ENCODE peak calls at places on chromosomes 13 and 19, in seven cellular contexts. One of them, this sample, is unnamed. For H3K9me3 and H3K4me1, the result is how much of the 10 kb centered on the place peaks cover.

GRCh38 chr13:66660013-66660804 is 569.9 kb downstream of the PCDH9 start:
- DNase-seq in pancreas: no peak
- DNase-seq in tibial artery: no peak
- DNase-seq in ascending aorta: no peak
- DNase-seq in psoas muscle: no peak
- DNase-seq in hepatocyte: peak
- DNase-seq in mucosa of descending colon: no peak
- DNase-seq in this sample: no peak

GRCh38 chr19:5259750-5260149 is 80.9 kb downstream of the PTPRS start:
- DNase-seq in pancreas: no peak
- DNase-seq in tibial artery: no peak
- DNase-seq in ascending aorta: no peak
- DNase-seq in psoas muscle: no peak
- DNase-seq in hepatocyte: no peak
- DNase-seq in mucosa of descending colon: no peak
- DNase-seq in this sample: no peak

GRCh38 chr13:20340759-20341161 is 108.6 kb upstream of the GJB6 start:
- DNase-seq in pancreas: no peak
- DNase-seq in tibial artery: peak
- DNase-seq in ascending aorta: no peak
- DNase-seq in psoas muscle: peak
- DNase-seq in hepatocyte: no peak
- DNase-seq in mucosa of descending colon: peak
- DNase-seq in this sample: no peak

GRCh38 chr13:33146843-33147611 is 130.8 kb downstream of the KL start:
- DNase-seq in pancreas: no peak
- DNase-seq in tibial artery: no peak
- DNase-seq in ascending aorta: peak
- DNase-seq in psoas muscle: no peak
- DNase-seq in hepatocyte: no peak
- DNase-seq in mucosa of descending colon: no peak
- DNase-seq in this sample: no peak

GRCh38 chr19:14248578-14249011 is 42.6 kb upstream of the ADGRL1 start:
- DNase-seq in pancreas: no peak
- DNase-seq in tibial artery: no peak
- DNase-seq in ascending aorta: peak
- DNase-seq in psoas muscle: no peak
- DNase-seq in hepatocyte: peak
- DNase-seq in mucosa of descending colon: peak
- DNase-seq in this sample: peak

GRCh38 chr19:47729799-47730520 is 15.4 kb upstream of the NOP53 start:
- DNase-seq in pancreas: peak
- DNase-seq in tibial artery: peak
- DNase-seq in ascending aorta: peak
- DNase-seq in psoas muscle: peak
- DNase-seq in hepatocyte: peak
- DNase-seq in mucosa of descending colon: peak
- DNase-seq in this sample: peak

GRCh38 chr13:69999875-70000274 is 107.8 kb upstream of the ATXN8OS start:
- DNase-seq in pancreas: no peak
- DNase-seq in tibial artery: no peak
- DNase-seq in ascending aorta: no peak
- DNase-seq in psoas muscle: no peak
- DNase-seq in hepatocyte: no peak
- DNase-seq in mucosa of descending colon: no peak
- DNase-seq in this sample: no peak

GRCh38 chr13:75372517-75372916 is 109.5 kb downstream of the TBC1D4 start:
- DNase-seq in pancreas: no peak
- DNase-seq in tibial artery: no peak
- DNase-seq in ascending aorta: no peak
- DNase-seq in psoas muscle: no peak
- DNase-seq in hepatocyte: peak
- DNase-seq in mucosa of descending colon: no peak
- DNase-seq in this sample: peak

GRCh38 chr19:53908933-53909415 is at the start of gene CACNG7:
- DNase-seq in pancreas: no peak
- DNase-seq in tibial artery: no peak
- DNase-seq in ascending aorta: no peak
- DNase-seq in psoas muscle: no peak
- DNase-seq in hepatocyte: no peak
- DNase-seq in mucosa of descending colon: no peak
- DNase-seq in this sample: peak

GRCh38 chr13:98475521-98475920 is 101.4 kb downstream of the STK24 start:
- DNase-seq in pancreas: no peak
- DNase-seq in tibial artery: no peak
- DNase-seq in ascending aorta: no peak
- DNase-seq in psoas muscle: no peak
- DNase-seq in hepatocyte: no peak
- DNase-seq in mucosa of descending colon: no peak
- DNase-seq in this sample: no peak
- H3K4me3 ChIP-seq in pancreas: no peak
- H3K4me3 ChIP-seq in tibial artery: no peak
- H3K4me3 ChIP-seq in ascending aorta: no peak
- H3K4me3 ChIP-seq in psoas muscle: no peak
- H3K4me3 ChIP-seq in hepatocyte: no peak
- H3K4me3 ChIP-seq in mucosa of descending colon: no peak
- H3K4me3 ChIP-seq in this sample: no peak

GRCh38 chr13:28867564-28867963 is 47.4 kb downstream of the MTUS2 start:
- DNase-seq in pancreas: no peak
- DNase-seq in tibial artery: no peak
- DNase-seq in ascending aorta: no peak
- DNase-seq in psoas muscle: no peak
- DNase-seq in hepatocyte: no peak
- DNase-seq in mucosa of descending colon: no peak
- DNase-seq in this sample: no peak

GRCh38 chr13:28865951-28866350 is 45.8 kb downstream of the MTUS2 start:
- DNase-seq in pancreas: no peak
- DNase-seq in tibial artery: no peak
- DNase-seq in ascending aorta: no peak
- DNase-seq in psoas muscle: no peak
- DNase-seq in hepatocyte: no peak
- DNase-seq in mucosa of descending colon: no peak
- DNase-seq in this sample: no peak

GRCh38 chr13:28864544-28864943 is 44.4 kb downstream of the MTUS2 start:
- DNase-seq in pancreas: no peak
- DNase-seq in tibial artery: no peak
- DNase-seq in ascending aorta: no peak
- DNase-seq in psoas muscle: no peak
- DNase-seq in hepatocyte: no peak
- DNase-seq in mucosa of descending colon: no peak
- DNase-seq in this sample: no peak

GRCh38 chr13:28866932-28867331 is 46.8 kb downstream of the MTUS2 start:
- DNase-seq in pancreas: no peak
- DNase-seq in tibial artery: no peak
- DNase-seq in ascending aorta: no peak
- DNase-seq in psoas muscle: no peak
- DNase-seq in hepatocyte: no peak
- DNase-seq in mucosa of descending colon: no peak
- DNase-seq in this sample: no peak

DNA sequence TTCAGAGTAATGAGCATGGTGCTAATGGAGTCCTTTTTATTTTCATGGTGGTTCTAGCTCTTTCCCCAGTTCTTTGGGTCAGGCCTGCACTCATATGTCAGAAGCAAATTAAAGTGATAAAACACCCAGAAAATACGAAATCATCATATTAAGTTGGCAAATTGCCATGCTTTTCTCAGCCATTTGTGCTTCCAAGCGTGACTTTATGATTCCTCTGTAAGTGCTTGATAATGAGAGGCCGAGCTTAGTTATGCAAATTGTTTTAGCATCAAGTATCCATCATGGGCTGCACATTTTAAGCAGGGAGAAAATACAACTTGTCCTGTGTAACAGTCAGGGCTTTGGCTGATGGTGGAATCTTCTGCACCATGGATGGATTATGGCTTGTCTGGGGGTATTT is 45.2 kb downstream of the MTUS2 start:
- DNase-seq in pancreas: no peak
- DNase-seq in tibial artery: no peak
- DNase-seq in ascending aorta: no peak
- DNase-seq in psoas muscle: no peak
- DNase-seq in hepatocyte: no peak
- DNase-seq in mucosa of descending colon: no peak
- DNase-seq in this sample: no peak
- H3K9me3 ChIP-seq in pancreas: under half
- H3K9me3 ChIP-seq in tibial artery: under half
- H3K9me3 ChIP-seq in ascending aorta: under half
- H3K9me3 ChIP-seq in psoas muscle: under half
- H3K9me3 ChIP-seq in hepatocyte: under half
- H3K9me3 ChIP-seq in mucosa of descending colon: under half
- H3K9me3 ChIP-seq in this sample: under half

DNA sequence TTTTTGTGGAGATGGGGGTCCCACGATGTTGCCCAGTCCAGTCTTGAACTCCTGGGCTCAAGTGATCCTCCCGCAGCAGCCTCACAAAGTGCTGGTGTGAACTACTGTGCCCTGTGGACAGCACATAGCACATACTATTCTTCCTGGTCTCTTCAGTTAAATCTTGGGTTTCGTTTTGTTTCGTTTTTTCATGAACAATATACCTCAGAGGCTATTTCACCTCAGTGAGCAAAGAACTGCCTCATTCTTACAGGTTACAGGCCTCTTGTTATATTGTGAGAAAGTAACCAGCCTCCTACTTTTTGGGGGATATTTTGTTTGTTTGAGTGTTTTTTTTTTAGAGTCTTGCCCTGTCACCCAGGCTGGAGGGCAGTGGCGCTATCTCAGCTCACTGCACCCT is 1.3 kb upstream of the C3 start:
- DNase-seq in pancreas: no peak
- DNase-seq in tibial artery: no peak
- DNase-seq in ascending aorta: no peak
- DNase-seq in psoas muscle: no peak
- DNase-seq in hepatocyte: no peak
- DNase-seq in mucosa of descending colon: peak
- DNase-seq in this sample: no peak
- H3K4me1 ChIP-seq in pancreas: under half
- H3K4me1 ChIP-seq in tibial artery: under half
- H3K4me1 ChIP-seq in ascending aorta: under half
- H3K4me1 ChIP-seq in psoas muscle: under half
- H3K4me1 ChIP-seq in hepatocyte: under half
- H3K4me1 ChIP-seq in mucosa of descending colon: under half
- H3K4me1 ChIP-seq in this sample: under half

DNA sequence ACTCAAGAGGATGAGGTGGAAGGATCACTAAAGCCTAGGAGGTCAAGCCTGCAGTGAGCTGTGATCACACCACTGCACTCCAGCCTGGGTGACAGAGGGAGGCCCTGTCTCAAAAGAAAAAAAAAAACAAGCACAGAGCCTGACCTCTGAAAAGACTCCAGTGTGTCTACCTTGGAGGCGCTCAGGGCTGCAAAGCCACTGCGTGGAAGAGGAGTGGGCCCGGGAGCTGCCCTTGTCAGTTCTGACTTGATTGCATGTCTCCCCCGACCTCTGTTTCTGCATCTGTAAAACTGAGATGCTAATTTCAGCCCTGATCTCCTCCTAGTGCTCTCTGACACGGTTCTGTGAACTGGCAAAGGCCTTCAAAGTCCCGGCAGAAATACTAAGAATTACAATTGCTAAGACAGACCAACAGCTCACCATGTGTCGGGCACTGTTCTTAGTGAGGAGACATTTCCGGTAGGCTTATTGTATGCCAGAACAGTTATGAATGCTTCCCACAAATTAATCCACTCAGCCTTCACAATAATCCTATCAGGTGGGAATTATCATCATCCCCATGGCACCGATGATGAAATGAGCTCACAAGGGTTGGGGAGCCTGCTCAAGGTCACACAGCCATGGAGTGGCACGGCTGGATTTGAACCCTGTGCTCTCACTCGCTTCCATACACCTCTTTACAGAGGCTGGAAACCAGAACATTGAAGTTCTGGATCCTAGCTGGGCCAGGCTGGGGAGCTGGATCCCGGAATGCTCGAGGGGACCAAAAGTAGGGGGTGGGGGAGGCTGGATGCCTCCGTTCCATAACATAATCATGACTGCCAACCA is 3.5 kb downstream of the AKT2 start:
- DNase-seq in pancreas: no peak
- DNase-seq in tibial artery: no peak
- DNase-seq in ascending aorta: no peak
- DNase-seq in psoas muscle: no peak
- DNase-seq in hepatocyte: no peak
- DNase-seq in mucosa of descending colon: no peak
- DNase-seq in this sample: no peak
- H3K4me3 ChIP-seq in pancreas: no peak
- H3K4me3 ChIP-seq in tibial artery: no peak
- H3K4me3 ChIP-seq in ascending aorta: no peak
- H3K4me3 ChIP-seq in psoas muscle: peak
- H3K4me3 ChIP-seq in hepatocyte: no peak
- H3K4me3 ChIP-seq in mucosa of descending colon: no peak
- H3K4me3 ChIP-seq in this sample: no peak

GRCh38 chr19:11288349-11288748 is 7.6 kb upstream of the TSPAN16 start:
- DNase-seq in pancreas: no peak
- DNase-seq in tibial artery: no peak
- DNase-seq in ascending aorta: no peak
- DNase-seq in psoas muscle: no peak
- DNase-seq in hepatocyte: no peak
- DNase-seq in mucosa of descending colon: no peak
- DNase-seq in this sample: no peak

GRCh38 chr19:11291415-11291814 is 4.5 kb upstream of the TSPAN16 start:
- DNase-seq in pancreas: no peak
- DNase-seq in tibial artery: no peak
- DNase-seq in ascending aorta: no peak
- DNase-seq in psoas muscle: no peak
- DNase-seq in hepatocyte: no peak
- DNase-seq in mucosa of descending colon: no peak
- DNase-seq in this sample: no peak

GRCh38 chr19:11284535-11284934 is 11.4 kb upstream of the TSPAN16 start:
- DNase-seq in pancreas: no peak
- DNase-seq in tibial artery: no peak
- DNase-seq in ascending aorta: no peak
- DNase-seq in psoas muscle: no peak
- DNase-seq in hepatocyte: no peak
- DNase-seq in mucosa of descending colon: no peak
- DNase-seq in this sample: no peak

GRCh38 chr19:11281336-11282049 is 14.5 kb upstream of the TSPAN16 start:
- DNase-seq in pancreas: no peak
- DNase-seq in tibial artery: no peak
- DNase-seq in ascending aorta: no peak
- DNase-seq in psoas muscle: no peak
- DNase-seq in hepatocyte: no peak
- DNase-seq in mucosa of descending colon: no peak
- DNase-seq in this sample: no peak

DNA sequence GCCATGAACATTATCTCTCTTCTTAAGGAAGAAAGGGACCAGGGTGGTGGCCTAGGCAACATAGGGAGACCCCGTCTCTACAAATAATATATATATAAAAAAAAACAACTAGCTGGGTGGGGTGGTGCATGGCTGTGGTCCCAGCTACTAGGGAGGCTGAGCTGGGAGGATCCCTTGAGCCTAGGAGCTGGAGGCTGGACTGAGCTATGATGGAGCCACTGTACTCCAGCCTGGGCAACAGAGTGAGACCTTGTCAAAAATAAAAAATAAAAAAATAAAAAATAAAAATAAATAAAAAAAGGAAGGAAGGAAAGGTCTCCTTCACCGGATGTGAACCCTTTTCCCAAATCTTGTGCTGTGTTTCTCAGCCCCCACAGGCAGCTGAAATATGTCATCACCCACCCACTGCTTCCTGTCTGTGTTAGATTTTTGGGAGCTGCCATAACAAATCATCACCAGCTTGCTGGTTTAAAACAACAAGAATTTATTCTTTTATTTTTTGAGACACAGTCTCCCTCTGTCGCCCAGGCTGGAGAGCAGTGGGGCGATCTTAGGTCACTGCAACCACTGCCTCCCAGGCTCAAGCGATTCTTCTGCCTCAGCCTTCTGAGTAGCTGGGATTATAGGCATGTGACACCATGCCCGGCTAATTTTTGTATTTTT is 9.5 kb upstream of the TSPAN16 start:
- DNase-seq in pancreas: no peak
- DNase-seq in tibial artery: peak
- DNase-seq in ascending aorta: no peak
- DNase-seq in psoas muscle: no peak
- DNase-seq in hepatocyte: no peak
- DNase-seq in mucosa of descending colon: no peak
- DNase-seq in this sample: no peak
- H3K9me3 ChIP-seq in pancreas: under half
- H3K9me3 ChIP-seq in tibial artery: under half
- H3K9me3 ChIP-seq in ascending aorta: under half
- H3K9me3 ChIP-seq in psoas muscle: under half
- H3K9me3 ChIP-seq in hepatocyte: under half
- H3K9me3 ChIP-seq in mucosa of descending colon: under half
- H3K9me3 ChIP-seq in this sample: under half